ENCODE peak calls at places on chromosomes 4 and X, in six cellular contexts. M, B, C, W, J and N are unnamed samples.

GRCh38 chr4:57102050-57102564 is 8.1 kb downstream of the IGFBP7 start:
- DNase-seq in J (peak; percentile 41), W (no peak), C (no peak), B (peak; percentile 91), M (no peak), N (no peak)

GRCh38 chr4:188988131-188988530 is 848.9 kb downstream of the TRIML1 start:
- DNase-seq in M (no peak), W (no peak), B (no peak), J (no peak), C (no peak), N (no peak)

GRCh38 chr4:149910604-149911367 is 95.1 kb upstream of the IQCM start:
- DNase-seq in M (no peak), C (no peak), B (no peak), W (no peak), J (no peak), N (no peak)

GRCh38 chr4:119041951-119042560 is 93.6 kb upstream of the MYOZ2 start:
- DNase-seq in M (no peak), C (no peak), B (peak; percentile 66), J (peak; percentile 73), W (peak; percentile 73), N (peak; percentile 33)

GRCh38 chrX:15737188-15737956 is 698 bp upstream of the CA5B start:
- DNase-seq in C (no peak), M (no peak), B (peak; percentile 15), J (no peak), W (no peak), N (no peak)

GRCh38 chrX:18406531-18407266 is 18.7 kb upstream of the CDKL5 start:
- DNase-seq in J (no peak), C (no peak), W (no peak), B (no peak), M (no peak), N (no peak)

GRCh38 chr4:153143527-153144348 is 60.5 kb upstream of the TRIM2 start:
- DNase-seq in C (no peak), B (peak; percentile 54), M (no peak), J (peak; percentile 54), W (no peak), N (peak; percentile 27)

GRCh38 chrX:41827886-41828285 is 95.5 kb downstream of the CASK start:
- DNase-seq in W (no peak), M (no peak), J (peak; percentile 34), B (peak; percentile 53), C (no peak), N (no peak)

GRCh38 chr4:168509786-168510185 is 12.9 kb downstream of the PALLD start:
- DNase-seq in B (peak; percentile 46), C (no peak), W (no peak), J (no peak), M (peak; percentile 2), N (no peak)

GRCh38 chr4:16862688-16863087 is 35.8 kb downstream of the LDB2 start:
- DNase-seq in W (no peak), M (no peak), J (no peak), B (peak; percentile 82), C (no peak), N (no peak)

GRCh38 chrX:9466115-9466495 is 1.2 kb downstream of the TBL1X start:
- DNase-seq in M (no peak), B (peak; percentile 47), J (peak; percentile 59), W (no peak), C (no peak), N (peak; percentile 25)

GRCh38 chr4:149932188-149932587 is 116.5 kb upstream of the IQCM start:
- DNase-seq in M (no peak), J (no peak), B (peak; percentile 1), W (no peak), C (no peak), N (no peak)

GRCh38 chr4:165873298-165874071 is 448 bp downstream of the TLL1 start:
- DNase-seq in M (no peak), C (peak; percentile 37), B (peak; percentile 51), J (peak; percentile 46), W (no peak), N (peak; percentile 69)

GRCh38 chrX:104284407-104285000 is 29.8 kb upstream of the ESX1 start:
- DNase-seq in M (no peak), B (peak; percentile 30), W (no peak), C (no peak), J (no peak), N (no peak)

GRCh38 chr4:122083971-122084370 is 68.2 kb upstream of the BLTP1 start:
- DNase-seq in W (no peak), J (no peak), B (no peak), M (no peak), C (no peak), N (no peak)

GRCh38 chr4:11402192-11402591 is 26.5 kb downstream of the HS3ST1 start:
- DNase-seq in M (no peak), B (no peak), C (no peak), W (no peak), J (no peak), N (no peak)

GRCh38 chr4:177163532-177163931 is 146.1 kb upstream of the NEIL3 start:
- DNase-seq in C (no peak), B (peak; percentile 80), W (no peak), M (no peak), J (no peak), N (no peak)

GRCh38 chrX:18955676-18956075 is 28.2 kb downstream of the PHKA2 start:
- DNase-seq in B (no peak), J (no peak), M (no peak), C (no peak), W (no peak), N (no peak)

GRCh38 chr4:74675673-74676279 is 118.5 kb downstream of the BTC start:
- DNase-seq in J (peak; percentile 45), M (no peak), W (no peak), B (peak; percentile 69), C (peak; percentile 12), N (no peak)

GRCh38 chr4:106659386-106659785 is 290.8 kb upstream of the GIMD1 start:
- DNase-seq in W (no peak), M (no peak), B (no peak), J (no peak), C (no peak), N (no peak)